ENCODE peak calls at places on chromosomes 11 and 22, in six cellular contexts. One of them, this sample, is unnamed.

GRCh38 chr11:85590848-85591483 is 36.2 kb downstream of the DLG2 start:
- DNase-seq in stomach: no peak
- DNase-seq in GM13977: peak; percentile 8
- DNase-seq in left lung: no peak
- DNase-seq in endodermal cell: no peak
- DNase-seq in esophagus squamous epithelium: no peak
- DNase-seq in this sample: no peak

GRCh38 chr22:44211946-44212930 is 31.5 kb downstream of the PARVG start:
- DNase-seq in stomach: no peak
- DNase-seq in GM13977: no peak
- DNase-seq in left lung: no peak
- DNase-seq in endodermal cell: peak; percentile 26
- DNase-seq in esophagus squamous epithelium: no peak
- DNase-seq in this sample: peak; percentile 76

GRCh38 chr11:107957109-107957588 is 28.9 kb downstream of the RAB39A start:
- DNase-seq in stomach: no peak
- DNase-seq in GM13977: no peak
- DNase-seq in left lung: no peak
- DNase-seq in endodermal cell: no peak
- DNase-seq in esophagus squamous epithelium: no peak
- DNase-seq in this sample: no peak

GRCh38 chr11:123474994-123475393 is 44.9 kb downstream of the GRAMD1B start:
- DNase-seq in stomach: no peak
- DNase-seq in GM13977: no peak
- DNase-seq in left lung: no peak
- DNase-seq in endodermal cell: no peak
- DNase-seq in esophagus squamous epithelium: no peak
- DNase-seq in this sample: no peak

GRCh38 chr11:5197538-5197937 is 2.9 kb downstream of the OR51V1 start:
- DNase-seq in stomach: no peak
- DNase-seq in GM13977: no peak
- DNase-seq in left lung: no peak
- DNase-seq in endodermal cell: no peak
- DNase-seq in esophagus squamous epithelium: no peak
- DNase-seq in this sample: no peak

GRCh38 chr11:73894725-73895335 is 18.0 kb downstream of the PAAF1 start:
- DNase-seq in stomach: no peak
- DNase-seq in GM13977: no peak
- DNase-seq in left lung: no peak
- DNase-seq in endodermal cell: no peak
- DNase-seq in esophagus squamous epithelium: no peak
- DNase-seq in this sample: no peak

GRCh38 chr11:44255406-44256071 is 54.4 kb downstream of the ALX4 start:
- DNase-seq in stomach: no peak
- DNase-seq in GM13977: no peak
- DNase-seq in left lung: no peak
- DNase-seq in endodermal cell: no peak
- DNase-seq in esophagus squamous epithelium: no peak
- DNase-seq in this sample: no peak

GRCh38 chr11:1637628-1638027 is 8.1 kb downstream of the KRTAP5-5 start:
- DNase-seq in stomach: no peak
- DNase-seq in GM13977: no peak
- DNase-seq in left lung: no peak
- DNase-seq in endodermal cell: no peak
- DNase-seq in esophagus squamous epithelium: no peak
- DNase-seq in this sample: no peak

GRCh38 chr11:114678125-114679036 is at the start of gene NXPE2:
- DNase-seq in stomach: no peak
- DNase-seq in GM13977: no peak
- DNase-seq in left lung: no peak
- DNase-seq in endodermal cell: no peak
- DNase-seq in esophagus squamous epithelium: no peak
- DNase-seq in this sample: no peak

GRCh38 chr11:68468217-68468828 is 7.8 kb downstream of the PPP6R3 start:
- DNase-seq in stomach: no peak
- DNase-seq in GM13977: peak; percentile 55
- DNase-seq in left lung: no peak
- DNase-seq in endodermal cell: no peak
- DNase-seq in esophagus squamous epithelium: no peak
- DNase-seq in this sample: no peak

GRCh38 chr22:27318516-27318915 is 483.0 kb downstream of the MN1 start:
- DNase-seq in stomach: no peak
- DNase-seq in GM13977: no peak
- DNase-seq in left lung: no peak
- DNase-seq in endodermal cell: no peak
- DNase-seq in esophagus squamous epithelium: no peak
- DNase-seq in this sample: no peak

GRCh38 chr22:39545310-39546063 is 12.9 kb upstream of the RPS19BP1 start:
- DNase-seq in stomach: no peak
- DNase-seq in GM13977: no peak
- DNase-seq in left lung: no peak
- DNase-seq in endodermal cell: peak; percentile 95
- DNase-seq in esophagus squamous epithelium: no peak
- DNase-seq in this sample: no peak

GRCh38 chr11:125202977-125203376 is 38.4 kb downstream of the PKNOX2 start:
- DNase-seq in stomach: no peak
- DNase-seq in GM13977: no peak
- DNase-seq in left lung: no peak
- DNase-seq in endodermal cell: no peak
- DNase-seq in esophagus squamous epithelium: no peak
- DNase-seq in this sample: no peak

GRCh38 chr11:19992998-19993397 is 167.3 kb downstream of the DBX1 start:
- DNase-seq in stomach: no peak
- DNase-seq in GM13977: no peak
- DNase-seq in left lung: no peak
- DNase-seq in endodermal cell: no peak
- DNase-seq in esophagus squamous epithelium: no peak
- DNase-seq in this sample: no peak

GRCh38 chr11:112599861-112600533 is 339.3 kb upstream of the PLET1 start:
- DNase-seq in stomach: no peak
- DNase-seq in GM13977: no peak
- DNase-seq in left lung: no peak
- DNase-seq in endodermal cell: no peak
- DNase-seq in esophagus squamous epithelium: no peak
- DNase-seq in this sample: no peak

GRCh38 chr11:96185220-96185768 is 157.7 kb downstream of the MAML2 start:
- DNase-seq in stomach: no peak
- DNase-seq in GM13977: peak; percentile 43
- DNase-seq in left lung: no peak
- DNase-seq in endodermal cell: no peak
- DNase-seq in esophagus squamous epithelium: no peak
- DNase-seq in this sample: no peak

GRCh38 chr22:26893711-26894110 is 236.3 kb downstream of the MIAT start:
- DNase-seq in stomach: no peak
- DNase-seq in GM13977: no peak
- DNase-seq in left lung: no peak
- DNase-seq in endodermal cell: peak; percentile 50
- DNase-seq in esophagus squamous epithelium: no peak
- DNase-seq in this sample: no peak

GRCh38 chr11:79160786-79161403 is 279.9 kb downstream of the TENM4 start:
- DNase-seq in stomach: no peak
- DNase-seq in GM13977: no peak
- DNase-seq in left lung: no peak
- DNase-seq in endodermal cell: peak; percentile 59
- DNase-seq in esophagus squamous epithelium: no peak
- DNase-seq in this sample: no peak
- TF ChIP-seq CTCF in stomach: no peak
- TF ChIP-seq CTCF in GM13977: peak; percentile 42
- TF ChIP-seq CTCF in left lung: no peak
- TF ChIP-seq CTCF in endodermal cell: peak; percentile 75
- TF ChIP-seq CTCF in esophagus squamous epithelium: no peak
- TF ChIP-seq CTCF in this sample: no peak

GRCh38 chr11:2982214-2982613 is 9.9 kb downstream of the NAP1L4 start:
- DNase-seq in stomach: no peak
- DNase-seq in GM13977: no peak
- DNase-seq in left lung: no peak
- DNase-seq in endodermal cell: no peak
- DNase-seq in esophagus squamous epithelium: no peak
- DNase-seq in this sample: no peak
- TF ChIP-seq CTCF in stomach: no peak
- TF ChIP-seq CTCF in GM13977: no peak
- TF ChIP-seq CTCF in left lung: no peak
- TF ChIP-seq CTCF in endodermal cell: no peak
- TF ChIP-seq CTCF in esophagus squamous epithelium: no peak
- TF ChIP-seq CTCF in this sample: no peak

DNA sequence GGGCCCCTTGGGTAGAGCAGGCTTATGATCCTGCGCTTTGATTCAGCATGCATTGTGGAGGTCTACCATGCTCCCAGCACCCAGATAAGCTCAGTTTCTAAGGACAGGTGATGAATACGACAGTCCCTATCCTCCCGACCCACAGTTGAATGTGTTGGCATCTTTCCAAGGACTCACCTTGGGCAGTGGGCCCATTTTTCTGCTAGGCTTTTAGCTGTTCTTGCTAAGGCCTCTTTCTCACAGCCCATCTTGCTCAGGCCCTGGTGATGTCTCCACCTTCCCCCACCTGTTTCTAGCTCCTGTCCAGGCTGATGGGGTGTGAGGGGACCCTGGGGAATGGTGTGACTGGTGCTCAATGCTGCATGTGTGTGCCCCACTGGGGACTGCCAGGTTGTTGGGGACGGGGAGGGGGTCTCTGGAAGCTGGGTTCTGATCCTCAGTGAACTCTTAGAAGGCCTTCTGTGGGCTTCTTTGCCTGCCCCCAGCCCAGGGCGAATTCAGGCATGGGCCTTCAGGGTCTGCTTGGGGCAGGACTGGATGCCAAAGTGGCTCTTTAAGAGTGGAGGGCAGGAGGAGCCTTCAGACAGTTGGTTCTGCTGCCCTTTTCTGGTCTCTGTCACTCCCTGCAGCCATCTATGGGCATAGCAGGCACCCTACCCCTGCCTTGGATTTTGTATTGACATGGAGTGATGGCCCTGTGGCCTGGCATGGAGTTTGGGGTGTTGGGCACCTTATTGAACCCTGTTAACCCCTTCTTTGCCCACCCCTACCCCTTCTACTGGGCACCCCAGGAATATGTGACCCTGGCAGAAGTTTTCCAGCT is 33.1 kb downstream of the PHLDB1 start:
- DNase-seq in stomach: no peak
- DNase-seq in GM13977: no peak
- DNase-seq in left lung: peak; percentile 52
- DNase-seq in endodermal cell: no peak
- DNase-seq in esophagus squamous epithelium: no peak
- DNase-seq in this sample: no peak
- TF ChIP-seq CTCF in stomach: no peak
- TF ChIP-seq CTCF in GM13977: no peak
- TF ChIP-seq CTCF in left lung: no peak
- TF ChIP-seq CTCF in endodermal cell: peak; percentile 36
- TF ChIP-seq CTCF in esophagus squamous epithelium: no peak
- TF ChIP-seq CTCF in this sample: no peak

GRCh38 chr22:50271519-50271970 is 1.4 kb upstream of the MAPK11 start:
- DNase-seq in stomach: peak; percentile 77
- DNase-seq in GM13977: peak; percentile 91
- DNase-seq in left lung: peak; percentile 90
- DNase-seq in endodermal cell: peak; percentile 88
- DNase-seq in esophagus squamous epithelium: no peak
- DNase-seq in this sample: no peak
- TF ChIP-seq CTCF in stomach: no peak
- TF ChIP-seq CTCF in GM13977: peak; percentile 36
- TF ChIP-seq CTCF in left lung: no peak
- TF ChIP-seq CTCF in endodermal cell: peak; percentile 15
- TF ChIP-seq CTCF in esophagus squamous epithelium: no peak
- TF ChIP-seq CTCF in this sample: no peak

GRCh38 chr11:119055901-119056300 is 1.1 kb downstream of the HYOU1 start:
- DNase-seq in stomach: no peak
- DNase-seq in GM13977: no peak
- DNase-seq in left lung: no peak
- DNase-seq in endodermal cell: peak; percentile 53
- DNase-seq in esophagus squamous epithelium: no peak
- DNase-seq in this sample: no peak
- TF ChIP-seq CTCF in stomach: no peak
- TF ChIP-seq CTCF in GM13977: no peak
- TF ChIP-seq CTCF in left lung: no peak
- TF ChIP-seq CTCF in endodermal cell: peak; percentile 42
- TF ChIP-seq CTCF in esophagus squamous epithelium: no peak
- TF ChIP-seq CTCF in this sample: no peak

GRCh38 chr11:82814379-82814778 is 80.7 kb upstream of the FAM181B start:
- DNase-seq in stomach: no peak
- DNase-seq in GM13977: no peak
- DNase-seq in left lung: no peak
- DNase-seq in endodermal cell: peak; percentile 47
- DNase-seq in esophagus squamous epithelium: no peak
- DNase-seq in this sample: no peak

GRCh38 chr11:82823635-82824614 is 76.3 kb downstream of the PRCP start:
- DNase-seq in stomach: no peak
- DNase-seq in GM13977: no peak
- DNase-seq in left lung: no peak
- DNase-seq in endodermal cell: no peak
- DNase-seq in esophagus squamous epithelium: no peak
- DNase-seq in this sample: no peak

DNA sequence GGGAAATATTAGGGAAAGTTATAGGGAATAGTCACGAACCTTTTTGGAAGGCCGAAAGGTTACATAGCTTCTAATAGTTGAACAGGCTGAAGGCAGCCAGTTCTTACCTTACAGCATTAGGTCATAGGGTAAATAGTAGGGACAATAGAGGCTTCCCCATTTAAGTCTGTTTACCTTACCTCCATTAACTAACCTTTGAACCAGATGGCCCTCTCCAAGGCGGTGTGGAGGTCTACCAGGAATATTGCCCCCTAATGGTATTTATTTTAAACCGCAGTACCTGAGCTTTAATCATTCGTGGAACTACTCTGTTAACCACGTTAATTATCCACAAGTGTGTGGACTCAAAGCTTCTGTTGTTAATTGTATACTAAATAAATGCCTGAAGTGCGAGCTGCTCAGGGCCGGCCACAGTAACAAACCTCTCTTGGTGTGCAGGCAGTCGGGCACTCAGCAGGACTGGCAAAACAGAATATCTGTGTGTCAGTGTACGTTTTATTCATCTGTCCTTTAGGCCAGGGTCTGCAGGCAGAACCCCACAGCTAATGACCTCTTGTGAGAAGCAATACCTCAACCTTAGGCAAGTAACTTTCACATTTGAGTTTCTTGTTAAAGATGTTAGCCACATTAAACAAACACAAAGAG is 81.7 kb downstream of the PRCP start:
- DNase-seq in stomach: no peak
- DNase-seq in GM13977: no peak
- DNase-seq in left lung: no peak
- DNase-seq in endodermal cell: no peak
- DNase-seq in esophagus squamous epithelium: no peak
- DNase-seq in this sample: no peak
- TF ChIP-seq CTCF in stomach: no peak
- TF ChIP-seq CTCF in GM13977: no peak
- TF ChIP-seq CTCF in left lung: no peak
- TF ChIP-seq CTCF in endodermal cell: peak; percentile 64
- TF ChIP-seq CTCF in esophagus squamous epithelium: no peak
- TF ChIP-seq CTCF in this sample: no peak

GRCh38 chr22:37244922-37245722 is 1.1 kb upstream of the RAC2 start:
- DNase-seq in stomach: no peak
- DNase-seq in GM13977: no peak
- DNase-seq in left lung: peak; percentile 73
- DNase-seq in endodermal cell: peak; percentile 49
- DNase-seq in esophagus squamous epithelium: no peak
- DNase-seq in this sample: no peak
- TF ChIP-seq CTCF in stomach: no peak
- TF ChIP-seq CTCF in GM13977: no peak
- TF ChIP-seq CTCF in left lung: no peak
- TF ChIP-seq CTCF in endodermal cell: no peak
- TF ChIP-seq CTCF in esophagus squamous epithelium: no peak
- TF ChIP-seq CTCF in this sample: no peak